ENCODE peak calls at places on chromosome 21, in seven cellular contexts. R is neural progenitor cell, O is GM13977, V is testis, B is AG09309, A is foreskin fibroblast, D is GM20000. P is an unnamed sample.

GRCh38 chr21:26100573-26100972 is 70.0 kb downstream of the APP start:
- DNase-seq in R (peak; percentile 31), O (no peak), V (no peak), B (no peak), A (no peak), D (no peak), P (no peak)

GRCh38 chr21:26130249-26130896 is 40.2 kb downstream of the APP start:
- DNase-seq in R (no peak), O (no peak), V (no peak), B (no peak), A (no peak), D (no peak), P (peak; percentile 64)

GRCh38 chr21:14046401-14046800 is 164.4 kb downstream of the LIPI start:
- DNase-seq in R (no peak), O (no peak), V (no peak), B (no peak), A (no peak), D (no peak), P (no peak)

GRCh38 chr21:15197696-15198095 is 132.9 kb upstream of the NRIP1 start:
- DNase-seq in R (no peak), O (no peak), V (no peak), B (no peak), A (no peak), D (no peak), P (no peak)

GRCh38 chr21:43591468-43592050 is 67.7 kb downstream of the HSF2BP start:
- DNase-seq in R (no peak), O (no peak), V (no peak), B (no peak), A (peak; percentile 64), D (no peak), P (no peak)

GRCh38 chr21:42983869-42984268 is 9.5 kb downstream of the PKNOX1 start:
- DNase-seq in R (no peak), O (no peak), V (no peak), B (no peak), A (no peak), D (no peak), P (no peak)

GRCh38 chr21:31265293-31265692 is 78.8 kb downstream of the TIAM1 start:
- DNase-seq in R (no peak), O (no peak), V (peak; percentile 24), B (no peak), A (no peak), D (no peak), P (no peak)

GRCh38 chr21:31111093-31111492 is 72.8 kb upstream of the KRTAP19-8 start:
- DNase-seq in R (no peak), O (no peak), V (no peak), B (no peak), A (no peak), D (no peak), P (no peak)

GRCh38 chr21:38351961-38352521 is 95.2 kb downstream of the KCNJ15 start:
- DNase-seq in R (no peak), O (no peak), V (no peak), B (peak; percentile 71), A (peak; percentile 93), D (no peak), P (peak; percentile 74)

GRCh38 chr21:43866233-43866632 is 1.2 kb downstream of the AGPAT3 start:
- DNase-seq in R (peak; percentile 19), O (peak; percentile 84), V (peak; percentile 78), B (peak; percentile 10), A (peak; percentile 52), D (peak; percentile 82), P (peak; percentile 37)

GRCh38 chr21:16838330-16838729 is 674.5 kb upstream of the CXADR start:
- DNase-seq in R (no peak), O (no peak), V (no peak), B (no peak), A (no peak), D (no peak), P (no peak)

GRCh38 chr21:40373760-40374159 is 473.2 kb downstream of the DSCAM start:
- DNase-seq in R (no peak), O (no peak), V (no peak), B (no peak), A (no peak), D (no peak), P (peak; percentile 19)

GRCh38 chr21:32807717-32808380 is 36.3 kb upstream of the PAXBP1 start:
- DNase-seq in R (peak; percentile 37), O (no peak), V (no peak), B (peak; percentile 49), A (no peak), D (no peak), P (peak; percentile 21)

GRCh38 chr21:30282850-30283249 is at the start of gene KRTAP24-1:
- DNase-seq in R (no peak), O (no peak), V (no peak), B (no peak), A (no peak), D (no peak), P (no peak)

GRCh38 chr21:18384771-18385170 is 18.8 kb downstream of the TMPRSS15 start:
- DNase-seq in R (peak; percentile 54), O (no peak), V (no peak), B (no peak), A (no peak), D (no peak), P (no peak)

GRCh38 chr21:25557170-25557569 is 50.1 kb downstream of the MRPL39 start:
- DNase-seq in R (no peak), O (no peak), V (no peak), B (no peak), A (no peak), D (no peak), P (no peak)

DNA sequence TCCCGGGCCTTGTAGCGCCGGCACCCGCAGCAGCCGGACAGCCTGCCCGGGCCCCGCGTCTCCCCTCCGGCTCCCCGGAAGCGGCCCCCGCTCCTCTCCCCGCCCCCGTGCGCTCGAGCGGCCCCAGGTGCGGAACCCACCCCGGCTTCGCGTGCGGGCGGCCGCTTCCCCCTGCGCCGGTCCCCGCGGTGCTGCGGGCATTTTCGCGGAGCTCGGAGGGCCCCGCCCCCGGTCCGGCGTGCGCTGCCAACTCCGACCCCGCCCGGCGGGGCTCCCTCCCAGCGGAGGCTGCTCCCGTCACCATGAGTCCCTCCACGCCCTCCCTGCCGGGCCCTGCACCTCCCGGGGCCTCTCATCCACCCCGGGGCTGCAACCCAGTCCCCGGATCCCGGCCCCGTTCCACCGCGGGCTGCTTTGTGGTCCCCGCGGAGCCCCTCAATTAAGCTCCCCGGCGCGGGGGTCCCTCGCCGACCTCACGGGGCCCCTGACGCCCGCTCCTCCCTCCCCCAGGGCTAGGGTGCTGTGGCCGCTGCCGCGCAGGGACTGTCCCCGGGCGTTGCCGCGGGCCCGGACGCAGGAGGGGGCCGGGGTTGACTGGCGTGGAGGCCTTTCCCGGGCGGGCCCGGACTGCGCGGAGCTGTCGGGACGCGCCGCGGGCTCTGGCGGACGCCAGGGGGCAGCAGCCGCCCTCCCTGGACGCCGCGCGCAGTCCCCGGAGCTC is 159.4 kb downstream of the RUNX1 start:
- DNase-seq in R (peak; percentile 90), O (peak; percentile 93), V (peak; percentile 73), B (no peak), A (peak; percentile 86), D (peak; percentile 94), P (peak; percentile 69)
- TF ChIP-seq CTCF in R (peak; percentile 83), O (peak; percentile 91), V (peak; percentile 87), B (peak; percentile 41), A (peak; percentile 31), D (peak; percentile 78), P (peak; percentile 95)

GRCh38 chr21:41669533-41669830 is 97.4 kb downstream of the RIPK4 start:
- DNase-seq in R (no peak), O (no peak), V (no peak), B (no peak), A (no peak), D (no peak), P (no peak)

GRCh38 chr21:41671212-41671762 is 95.6 kb downstream of the RIPK4 start:
- DNase-seq in R (no peak), O (no peak), V (no peak), B (no peak), A (no peak), D (no peak), P (no peak)

GRCh38 chr21:41668686-41669532 is 97.9 kb downstream of the RIPK4 start:
- DNase-seq in R (no peak), O (no peak), V (no peak), B (no peak), A (no peak), D (no peak), P (no peak)

GRCh38 chr21:41671859-41672542 is 94.9 kb downstream of the RIPK4 start:
- DNase-seq in R (no peak), O (no peak), V (no peak), B (no peak), A (no peak), D (no peak), P (no peak)

DNA sequence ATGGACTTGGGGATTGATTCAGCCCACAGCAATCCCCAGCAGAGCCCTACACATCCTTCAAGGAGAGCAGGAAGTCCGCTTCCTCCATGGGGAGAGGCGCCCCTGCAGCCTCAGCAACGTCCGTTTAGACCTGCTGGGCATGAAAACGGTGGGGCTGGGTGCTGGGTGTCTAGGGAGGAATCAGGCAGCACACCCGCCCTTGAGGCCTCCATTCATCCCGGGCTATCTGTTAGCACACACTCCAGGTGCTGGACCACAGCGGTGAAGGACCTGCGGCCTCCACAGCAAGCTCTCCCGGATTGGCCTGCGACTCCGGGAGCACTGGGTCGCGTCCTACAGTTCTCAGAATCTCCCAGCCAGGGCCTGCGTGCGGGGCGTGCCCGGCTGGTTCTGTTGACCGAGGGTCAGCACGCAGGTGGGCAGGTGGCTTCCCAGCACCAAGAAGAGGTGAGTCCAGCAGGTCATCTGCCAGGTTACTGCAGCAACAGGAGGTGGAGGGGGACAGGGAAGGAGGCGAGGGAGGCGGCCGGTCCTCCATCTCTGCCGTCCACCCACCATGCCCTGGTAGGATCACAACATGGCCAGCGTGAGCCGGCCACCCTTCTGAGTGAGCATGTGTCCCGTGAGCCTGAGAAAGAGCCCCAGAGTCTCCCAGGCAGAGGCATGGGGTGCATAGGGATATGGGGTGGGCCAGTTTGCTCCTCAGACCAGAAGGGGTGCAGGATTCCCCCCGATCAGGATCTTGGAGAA is 96.6 kb downstream of the RIPK4 start:
- DNase-seq in R (no peak), O (no peak), V (no peak), B (no peak), A (no peak), D (no peak), P (no peak)
- TF ChIP-seq CTCF in R (no peak), O (no peak), V (no peak), B (no peak), A (no peak), D (no peak), P (no peak)

DNA sequence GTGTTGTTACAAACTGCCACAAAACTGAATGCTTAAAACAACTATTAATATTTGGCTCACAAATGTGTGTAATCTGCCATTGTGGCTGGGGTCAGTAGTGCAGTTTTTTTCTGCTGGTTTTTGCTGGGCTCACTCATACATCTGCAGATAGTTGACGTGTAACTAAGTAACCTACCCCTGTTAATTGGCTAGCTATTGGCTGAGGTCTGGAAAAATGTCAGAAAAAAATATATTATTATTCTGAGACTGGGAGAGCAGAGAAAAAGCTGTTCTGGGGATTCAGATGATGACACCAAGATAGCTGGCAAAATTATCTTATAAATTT is 616.0 kb upstream of the ADAMTS5 start:
- DNase-seq in R (no peak), O (no peak), V (no peak), B (no peak), A (no peak), D (no peak), P (no peak)
- TF ChIP-seq CTCF in R (no peak), O (no peak), V (no peak), B (no peak), A (no peak), D (no peak), P (peak; percentile 10)

DNA sequence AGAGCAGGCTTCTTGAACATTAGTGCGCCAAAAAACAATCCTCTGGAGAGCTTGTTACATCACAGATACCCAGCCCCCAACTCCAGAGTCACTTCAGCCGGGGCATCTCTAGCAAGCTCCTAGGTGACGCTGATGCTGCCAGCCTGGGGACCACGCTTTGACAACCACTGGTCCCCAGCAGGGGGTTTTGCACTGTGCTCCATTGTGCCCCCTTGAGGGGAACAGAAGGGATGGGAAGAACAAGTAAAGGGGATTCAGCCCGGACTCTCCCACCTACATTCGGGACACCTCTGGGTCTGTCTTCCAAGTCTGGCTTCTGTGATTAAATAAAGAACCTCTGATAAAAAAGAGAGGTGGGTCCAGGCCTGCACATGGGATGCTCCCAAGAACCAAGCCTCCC is 60.4 kb downstream of the ATP5PO start:
- DNase-seq in R (no peak), O (no peak), V (no peak), B (no peak), A (no peak), D (no peak), P (no peak)
- TF ChIP-seq CTCF in R (no peak), O (no peak), V (no peak), B (peak; percentile 16), A (no peak), D (no peak), P (peak; percentile 39)